ENCODE peak calls at places on chromosomes 6 and 20, in ten cellular contexts. W is LoVo; Z is activated CD4-positive, alpha-beta T cell treated with anti-CD3 and anti-CD28 coated beads for 4 hours; O is NCI-H2171 treated with DMSO at 0.1 percent for 48 hours; N is CD4-positive, alpha-beta T cell; E is AG08396; B is putamen; U is HEK293T; K is NCI-H345; V is effector memory CD8-positive, alpha-beta T cell. I is an unnamed sample.

GRCh38 chr6:166078294-166078693 is 89.4 kb downstream of the TBXT start:
- DNase-seq in W (no peak), Z (no peak), O (no peak), N (no peak), E (peak), B (no peak), U (no peak), K (no peak), V (no peak), I (no peak)

GRCh38 chr6:52553719-52554118 is 23.1 kb downstream of the TRAM2 start:
- DNase-seq in W (no peak), Z (no peak), O (no peak), N (no peak), E (no peak), B (no peak), U (no peak), K (no peak), V (no peak), I (no peak)

GRCh38 chr20:5061209-5061608 is 58.5 kb downstream of the PCNA start:
- DNase-seq in W (peak), Z (no peak), O (no peak), N (no peak), E (no peak), B (no peak), U (no peak), K (no peak), V (no peak), I (no peak)

GRCh38 chr20:61810709-61811565 is 254.7 kb downstream of the TAF4 start:
- DNase-seq in W (no peak), Z (no peak), O (no peak), N (no peak), E (no peak), B (no peak), U (no peak), K (no peak), V (no peak), I (peak)

GRCh38 chr6:79622353-79622752 is 8.8 kb upstream of the SH3BGRL2 start:
- DNase-seq in W (no peak), Z (no peak), O (no peak), N (no peak), E (no peak), B (no peak), U (no peak), K (no peak), V (no peak), I (no peak)

GRCh38 chr6:147022041-147022440 is 182.2 kb upstream of the STXBP5 start:
- DNase-seq in W (no peak), Z (no peak), O (no peak), N (no peak), E (peak), B (no peak), U (no peak), K (no peak), V (no peak), I (no peak)

GRCh38 chr20:63082308-63082938 is 75.7 kb upstream of the BHLHE23 start:
- DNase-seq in W (peak), Z (no peak), O (no peak), N (no peak), E (peak), B (no peak), U (peak), K (no peak), V (no peak), I (peak)

GRCh38 chr20:44018684-44019637 is 104.3 kb downstream of the TOX2 start:
- DNase-seq in W (no peak), Z (no peak), O (no peak), N (no peak), E (no peak), B (no peak), U (no peak), K (peak), V (no peak), I (no peak)

I was measured in kidney.